ENCODE peak calls at places on chromosome 22, in seven cellular contexts. H, S, T, W, G, R and M are unnamed samples.

GRCh38 chr22:49331223-49331815 is 496.4 kb downstream of the BRD1 start:
- DNase-seq in H (no peak), S (no peak), T (no peak), W (no peak), G (no peak), R (no peak), M (no peak)

GRCh38 chr22:30386960-30387848 is at the start of gene RNF215:
- DNase-seq in H (peak), S (no peak), T (peak), W (peak), G (peak), R (peak), M (peak)

GRCh38 chr22:39925273-39925672 is 24.4 kb downstream of the GRAP2 start:
- DNase-seq in H (no peak), S (no peak), T (no peak), W (no peak), G (no peak), R (no peak), M (no peak)

GRCh38 chr22:27726726-27727449 is 74.7 kb downstream of the MN1 start:
- DNase-seq in H (peak), S (peak), T (peak), W (peak), G (no peak), R (peak), M (no peak)

GRCh38 chr22:40024201-40025061 is 29.7 kb downstream of the FAM83F start:
- DNase-seq in H (peak), S (peak), T (peak), W (peak), G (peak), R (peak), M (peak)

GRCh38 chr22:40764743-40765441 is 54.3 kb downstream of the SLC25A17 start:
- DNase-seq in H (no peak), S (no peak), T (no peak), W (no peak), G (no peak), R (no peak), M (peak)

GRCh38 chr22:38704568-38705234 is 1.0 kb upstream of the GTPBP1 start:
- DNase-seq in H (no peak), S (no peak), T (no peak), W (no peak), G (no peak), R (no peak), M (no peak)

GRCh38 chr22:27238935-27239510 is 562.5 kb downstream of the MN1 start:
- DNase-seq in H (peak), S (peak), T (peak), W (no peak), G (peak), R (peak), M (no peak)

GRCh38 chr22:20571531-20572007 is 64.2 kb downstream of the MED15 start:
- DNase-seq in H (peak), S (no peak), T (no peak), W (peak), G (peak), R (peak), M (peak)

GRCh38 chr22:50613291-50613981 is 12.8 kb downstream of the MAPK8IP2 start:
- DNase-seq in H (peak), S (no peak), T (peak), W (peak), G (peak), R (no peak), M (no peak)

GRCh38 chr22:29704528-29705285 is 15.1 kb upstream of the CABP7 start:
- DNase-seq in H (no peak), S (no peak), T (no peak), W (no peak), G (no peak), R (peak), M (no peak)

GRCh38 chr22:29456211-29456671 is 17.9 kb downstream of the RFPL1 start:
- DNase-seq in H (no peak), S (no peak), T (no peak), W (no peak), G (no peak), R (no peak), M (no peak)

GRCh38 chr22:26718905-26719304 is 61.5 kb downstream of the MIAT start:
- DNase-seq in H (no peak), S (peak), T (no peak), W (no peak), G (no peak), R (peak), M (no peak)

GRCh38 chr22:41512421-41513194 is 31.7 kb downstream of the POLR3H start:
- DNase-seq in H (no peak), S (peak), T (peak), W (peak), G (peak), R (peak), M (no peak)

GRCh38 chr22:24400726-24401596 is 26.4 kb upstream of the ADORA2A start:
- DNase-seq in H (no peak), S (no peak), T (no peak), W (no peak), G (no peak), R (no peak), M (no peak)

GRCh38 chr22:31212783-31213626 is 907 bp downstream of the LIMK2 start:
- DNase-seq in H (peak), S (no peak), T (no peak), W (no peak), G (no peak), R (no peak), M (peak)

GRCh38 chr22:40714514-40714966 is 35.3 kb downstream of the MCHR1 start:
- DNase-seq in H (no peak), S (no peak), T (peak), W (peak), G (no peak), R (peak), M (no peak)

GRCh38 chr22:35476341-35476740 is 64.3 kb upstream of the RASD2 start:
- DNase-seq in H (no peak), S (no peak), T (no peak), W (no peak), G (no peak), R (no peak), M (no peak)

GRCh38 chr22:49328076-49328475 is 499.6 kb downstream of the BRD1 start:
- DNase-seq in H (no peak), S (no peak), T (no peak), W (no peak), G (no peak), R (no peak), M (no peak)

GRCh38 chr22:35128637-35129036 is 62.7 kb downstream of the ISX start:
- DNase-seq in H (no peak), S (no peak), T (no peak), W (no peak), G (no peak), R (no peak), M (no peak)

GRCh38 chr22:48752451-48753380 is 1075.0 kb downstream of the BRD1 start:
- DNase-seq in H (no peak), S (no peak), T (no peak), W (no peak), G (no peak), R (no peak), M (no peak)

GRCh38 chr22:27784099-27784446 is 17.5 kb downstream of the MN1 start:
- DNase-seq in H (no peak), S (no peak), T (no peak), W (no peak), G (no peak), R (no peak), M (no peak)

GRCh38 chr22:29944339-29944738 is 61.4 kb downstream of the MTMR3 start:
- DNase-seq in H (no peak), S (no peak), T (no peak), W (no peak), G (no peak), R (no peak), M (no peak)

GRCh38 chr22:47593291-47593690 is 830.8 kb downstream of the TBC1D22A start:
- DNase-seq in H (no peak), S (no peak), T (no peak), W (no peak), G (no peak), R (no peak), M (no peak)

GRCh38 chr22:38843201-38843715 is 570 bp downstream of the NPTXR start:
- DNase-seq in H (no peak), S (no peak), T (peak), W (peak), G (peak), R (peak), M (peak)

GRCh38 chr22:49365910-49366309 is 461.8 kb downstream of the BRD1 start:
- DNase-seq in H (no peak), S (no peak), T (no peak), W (no peak), G (no peak), R (no peak), M (no peak)

GRCh38 chr22:23712256-23712655 is 21.4 kb downstream of the RGL4 start:
- DNase-seq in H (no peak), S (no peak), T (no peak), W (no peak), G (no peak), R (no peak), M (no peak)

GRCh38 chr22:28822930-28823481 is 22.6 kb upstream of the XBP1 start:
- DNase-seq in H (no peak), S (no peak), T (no peak), W (peak), G (no peak), R (no peak), M (peak)

GRCh38 chr22:28001171-28001835 is 82.2 kb upstream of the PITPNB start:
- DNase-seq in H (no peak), S (no peak), T (no peak), W (no peak), G (no peak), R (no peak), M (no peak)

GRCh38 chr22:50620861-50621490 is 7.0 kb downstream of the ARSA start:
- DNase-seq in H (no peak), S (no peak), T (no peak), W (no peak), G (no peak), R (no peak), M (peak)

GRCh38 chr22:35064664-35065063 is 1.3 kb upstream of the ISX start:
- DNase-seq in H (no peak), S (no peak), T (no peak), W (no peak), G (no peak), R (no peak), M (peak)

GRCh38 chr22:43047605-43048004 is 32.7 kb upstream of the PACSIN2 start:
- DNase-seq in H (no peak), S (no peak), T (no peak), W (no peak), G (no peak), R (no peak), M (no peak)

GRCh38 chr22:43057641-43058040 is 31.6 kb downstream of the TTLL1 start:
- DNase-seq in H (no peak), S (no peak), T (no peak), W (no peak), G (no peak), R (no peak), M (no peak)

GRCh38 chr22:43050995-43051394 is 36.0 kb upstream of the PACSIN2 start:
- DNase-seq in H (no peak), S (no peak), T (no peak), W (no peak), G (no peak), R (peak), M (no peak)

DNA sequence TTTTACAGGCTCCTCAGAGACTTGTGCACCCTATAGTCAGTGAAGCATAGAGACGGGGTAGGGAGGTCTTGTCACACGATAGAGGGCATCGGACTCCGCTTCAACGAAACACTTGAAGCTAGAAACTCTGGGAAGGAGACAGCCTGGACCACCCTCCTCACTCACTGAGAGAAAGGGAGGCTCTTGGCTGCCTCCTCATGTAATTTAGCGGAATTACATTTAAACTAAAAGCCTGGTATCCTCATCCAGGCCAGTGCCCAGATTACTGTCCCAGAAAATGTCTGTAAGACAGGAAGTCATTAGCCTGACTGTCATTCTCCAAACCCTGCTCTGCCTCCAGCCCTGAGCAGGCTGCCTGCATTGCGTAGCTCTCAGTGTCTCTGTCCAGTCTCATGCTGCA is 36.0 kb downstream of the TTLL1 start:
- DNase-seq in H (no peak), S (no peak), T (no peak), W (no peak), G (no peak), R (no peak), M (no peak)
- TF ChIP-seq CTCF in H (no peak), S (peak), T (no peak), W (peak), G (peak), R (no peak), M (peak)

DNA sequence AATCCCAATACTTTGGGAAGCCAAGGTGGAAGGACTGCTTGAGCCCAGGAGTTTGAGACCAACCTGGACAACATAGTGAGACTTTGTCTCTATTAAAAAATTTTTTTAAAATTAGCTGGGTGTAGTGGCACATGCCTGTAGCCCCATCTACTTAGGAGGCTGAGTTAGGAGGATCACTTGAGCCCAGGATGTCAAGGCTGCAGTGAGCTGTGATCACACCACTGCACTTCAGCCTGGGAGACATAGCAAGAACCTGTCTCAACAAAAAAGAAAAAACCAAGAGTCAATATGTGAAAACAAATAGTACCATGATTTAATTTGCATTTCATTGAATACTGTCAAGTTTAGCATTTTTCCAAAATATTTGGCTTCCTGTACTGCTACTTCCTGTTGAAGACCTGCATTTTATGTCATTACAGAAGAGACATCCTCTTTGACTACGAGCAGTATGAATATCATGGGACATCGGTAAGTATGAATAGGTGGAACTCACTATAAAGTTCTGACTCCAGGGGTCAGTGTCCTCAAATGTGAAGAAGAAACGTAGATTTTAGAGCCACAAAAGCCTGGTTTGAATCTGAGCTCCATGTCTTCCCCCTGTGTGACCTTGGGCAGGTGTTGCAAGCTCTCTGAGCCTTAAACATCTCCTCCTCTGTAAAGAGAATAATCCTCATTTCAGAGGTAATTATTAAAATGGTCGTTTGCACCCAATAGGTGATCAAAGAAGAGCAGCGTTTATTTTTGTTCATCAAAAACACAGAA is 16.0 kb downstream of the CDC45 start:
- DNase-seq in H (no peak), S (no peak), T (no peak), W (no peak), G (no peak), R (peak), M (no peak)
- TF ChIP-seq CTCF in H (peak), S (no peak), T (no peak), W (no peak), G (peak), R (no peak), M (no peak)

DNA sequence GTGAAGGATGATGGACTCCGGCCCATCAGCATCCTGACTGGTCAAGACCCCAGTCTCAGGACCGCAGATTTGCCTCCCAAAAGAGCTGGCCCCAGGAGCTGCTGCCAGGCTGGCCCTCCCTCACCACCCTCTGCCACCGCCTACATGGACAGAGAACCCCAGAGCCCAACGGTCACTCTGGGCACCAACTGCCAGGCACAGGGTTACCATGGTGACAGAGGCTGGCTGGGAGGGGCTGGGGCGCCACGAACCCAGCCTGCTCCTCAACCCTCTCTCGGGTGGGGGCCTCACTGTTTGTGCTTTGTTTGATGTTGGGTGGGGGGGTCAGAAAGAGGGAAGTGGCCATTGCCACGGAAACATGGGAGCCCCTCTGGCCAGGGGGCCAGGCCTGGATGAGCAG is 55.8 kb downstream of the ELFN2 start:
- DNase-seq in H (no peak), S (no peak), T (no peak), W (no peak), G (no peak), R (no peak), M (no peak)
- TF ChIP-seq CTCF in H (no peak), S (no peak), T (no peak), W (no peak), G (no peak), R (no peak), M (no peak)

GRCh38 chr22:17121235-17122195 is at the start of gene TMEM121B:
- DNase-seq in H (peak), S (no peak), T (peak), W (peak), G (peak), R (peak), M (peak)
- TF ChIP-seq CTCF in H (no peak), S (no peak), T (no peak), W (no peak), G (no peak), R (no peak), M (no peak)

GRCh38 chr22:44728761-44729261 is 23.6 kb upstream of the ARHGAP8 start:
- DNase-seq in H (peak), S (no peak), T (peak), W (no peak), G (no peak), R (no peak), M (no peak)

GRCh38 chr22:44730490-44731356 is 21.7 kb upstream of the ARHGAP8 start:
- DNase-seq in H (no peak), S (no peak), T (peak), W (no peak), G (no peak), R (no peak), M (no peak)

GRCh38 chr22:44727709-44728108 is 24.7 kb upstream of the ARHGAP8 start:
- DNase-seq in H (no peak), S (no peak), T (no peak), W (no peak), G (no peak), R (no peak), M (no peak)

GRCh38 chr22:44730034-44730433 is 22.3 kb upstream of the ARHGAP8 start:
- DNase-seq in H (no peak), S (no peak), T (no peak), W (no peak), G (no peak), R (no peak), M (no peak)

DNA sequence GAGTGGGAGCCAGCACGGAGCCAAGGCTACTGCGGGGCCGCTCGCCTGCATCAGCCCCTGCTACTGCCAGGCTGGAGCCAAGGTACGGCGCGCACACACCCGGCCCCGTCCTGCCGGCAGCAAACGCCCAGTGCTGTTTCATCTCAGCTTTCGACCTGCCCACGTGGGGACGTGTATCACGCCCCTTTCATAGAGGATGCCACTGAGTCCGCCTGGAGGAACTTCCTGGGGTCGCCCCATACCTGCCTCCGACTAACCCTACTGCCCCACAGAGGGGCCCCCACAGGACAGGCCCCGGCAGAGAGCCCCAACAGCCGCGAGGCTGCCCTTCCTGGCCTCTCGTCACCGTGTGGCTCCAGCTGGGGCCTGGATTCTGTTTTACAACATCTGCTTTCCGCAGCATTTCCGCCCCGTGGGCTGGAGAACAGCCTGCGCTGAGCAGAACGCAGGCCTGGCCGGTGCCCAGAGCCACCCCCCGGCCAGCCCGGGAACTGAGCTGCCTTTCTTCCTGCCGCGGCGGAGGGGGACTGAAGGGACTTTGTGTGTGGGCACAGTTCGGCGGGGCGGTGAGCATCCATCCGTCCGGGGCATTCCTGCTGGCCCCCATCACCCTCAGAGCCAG is 22.9 kb upstream of the ARHGAP8 start:
- DNase-seq in H (peak), S (peak), T (peak), W (no peak), G (no peak), R (no peak), M (peak)
- TF ChIP-seq CTCF in H (peak), S (peak), T (no peak), W (no peak), G (peak), R (no peak), M (no peak)

DNA sequence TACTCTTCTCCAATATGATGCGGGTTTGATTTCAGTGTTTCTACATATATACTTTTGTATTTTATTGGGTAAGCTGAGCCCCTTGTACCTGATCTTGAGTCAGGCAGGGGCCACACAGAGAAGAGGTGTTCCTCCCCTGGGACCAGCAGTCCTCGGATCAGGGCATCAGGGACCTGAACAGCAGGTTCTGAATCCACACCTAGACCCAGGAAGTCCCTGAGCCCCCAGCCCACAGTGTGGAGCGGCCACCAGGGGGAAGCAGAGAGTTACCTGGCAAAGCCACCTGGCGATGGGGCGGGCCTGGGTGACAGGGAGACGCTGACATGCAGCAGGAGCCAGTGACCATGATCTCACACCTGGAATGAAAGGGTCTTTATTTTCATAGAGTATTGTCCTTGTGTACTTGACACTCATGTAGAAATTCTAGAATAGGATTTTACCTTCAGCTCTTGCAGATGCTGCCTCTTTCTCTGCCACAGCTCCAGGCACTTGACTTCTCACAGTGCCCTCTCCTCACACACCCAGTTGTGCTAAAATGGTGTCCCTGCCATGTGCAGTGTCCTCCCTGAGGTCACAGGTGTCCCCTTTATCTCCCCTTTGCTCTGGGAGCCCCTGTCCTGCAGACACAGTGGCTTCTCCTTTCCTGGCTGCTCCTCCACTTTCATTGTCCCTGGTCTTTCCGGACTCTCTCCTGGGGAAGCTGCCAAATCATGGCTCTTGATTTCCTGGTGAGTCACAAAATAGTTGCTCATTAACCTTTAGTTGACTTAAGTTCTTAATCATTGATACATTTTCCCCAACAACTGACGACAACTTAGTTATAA is 48.5 kb downstream of the GGTLC2 start:
- DNase-seq in H (no peak), S (no peak), T (peak), W (peak), G (no peak), R (peak), M (peak)
- TF ChIP-seq CTCF in H (peak), S (peak), T (peak), W (peak), G (peak), R (peak), M (peak)